ENCODE peak calls at places on chromosome 1, in nine cellular contexts. One of them, this sample, is unnamed.

GRCh38 chr1:156618853-156619581 is at the start of gene HAPLN2:
- DNase-seq in fibroblast of lung: no peak
- DNase-seq in OCI-LY7: peak; percentile 45
- DNase-seq in stimulated activated CD4-positive, alpha-beta T cell treated with anti-CD3 and anti-CD28 coated beads, Interleukin-4, amount 100 ng/mL, for 48 hours: no peak
- DNase-seq in COR-L47: peak; percentile 38
- DNase-seq in foreskin fibroblast: peak; percentile 32
- DNase-seq in Right ventricle myocardium superior: no peak
- DNase-seq in AG08396: no peak
- DNase-seq in GM23338: peak; percentile 82
- DNase-seq in this sample: no peak

GRCh38 chr1:155979525-155980343 is 1.4 kb upstream of the ARHGEF2 start:
- DNase-seq in COR-L47: no peak
- DNase-seq in stimulated activated CD4-positive, alpha-beta T cell treated with anti-CD3 and anti-CD28 coated beads, Interleukin-4, amount 100 ng/mL, for 48 hours: no peak
- DNase-seq in GM23338: no peak
- DNase-seq in fibroblast of lung: no peak
- DNase-seq in OCI-LY7: peak; percentile 81
- DNase-seq in foreskin fibroblast: peak; percentile 69
- DNase-seq in AG08396: peak; percentile 23
- DNase-seq in Right ventricle myocardium superior: peak; percentile 65
- DNase-seq in this sample: peak; percentile 76

GRCh38 chr1:100115524-100115923 is 17.2 kb downstream of the SASS6 start:
- DNase-seq in AG08396: no peak
- DNase-seq in GM23338: no peak
- DNase-seq in stimulated activated CD4-positive, alpha-beta T cell treated with anti-CD3 and anti-CD28 coated beads, Interleukin-4, amount 100 ng/mL, for 48 hours: no peak
- DNase-seq in Right ventricle myocardium superior: no peak
- DNase-seq in fibroblast of lung: no peak
- DNase-seq in OCI-LY7: no peak
- DNase-seq in foreskin fibroblast: no peak
- DNase-seq in COR-L47: no peak
- DNase-seq in this sample: no peak

GRCh38 chr1:240138867-240139266 is 47.2 kb downstream of the FMN2 start:
- DNase-seq in AG08396: no peak
- DNase-seq in OCI-LY7: no peak
- DNase-seq in COR-L47: no peak
- DNase-seq in fibroblast of lung: no peak
- DNase-seq in stimulated activated CD4-positive, alpha-beta T cell treated with anti-CD3 and anti-CD28 coated beads, Interleukin-4, amount 100 ng/mL, for 48 hours: no peak
- DNase-seq in GM23338: peak; percentile 59
- DNase-seq in Right ventricle myocardium superior: no peak
- DNase-seq in foreskin fibroblast: no peak
- DNase-seq in this sample: no peak

GRCh38 chr1:245606157-245606725 is 451.5 kb downstream of the KIF26B start:
- DNase-seq in OCI-LY7: no peak
- DNase-seq in COR-L47: no peak
- DNase-seq in foreskin fibroblast: no peak
- DNase-seq in AG08396: no peak
- DNase-seq in stimulated activated CD4-positive, alpha-beta T cell treated with anti-CD3 and anti-CD28 coated beads, Interleukin-4, amount 100 ng/mL, for 48 hours: no peak
- DNase-seq in GM23338: no peak
- DNase-seq in Right ventricle myocardium superior: no peak
- DNase-seq in fibroblast of lung: no peak
- DNase-seq in this sample: no peak

GRCh38 chr1:112110031-112110430 is 120.6 kb upstream of the KCND3 start:
- DNase-seq in GM23338: no peak
- DNase-seq in stimulated activated CD4-positive, alpha-beta T cell treated with anti-CD3 and anti-CD28 coated beads, Interleukin-4, amount 100 ng/mL, for 48 hours: no peak
- DNase-seq in foreskin fibroblast: no peak
- DNase-seq in Right ventricle myocardium superior: no peak
- DNase-seq in COR-L47: no peak
- DNase-seq in OCI-LY7: no peak
- DNase-seq in AG08396: no peak
- DNase-seq in fibroblast of lung: no peak
- DNase-seq in this sample: no peak

GRCh38 chr1:112140743-112141142 is 151.3 kb upstream of the KCND3 start:
- DNase-seq in stimulated activated CD4-positive, alpha-beta T cell treated with anti-CD3 and anti-CD28 coated beads, Interleukin-4, amount 100 ng/mL, for 48 hours: no peak
- DNase-seq in fibroblast of lung: no peak
- DNase-seq in AG08396: no peak
- DNase-seq in OCI-LY7: no peak
- DNase-seq in GM23338: no peak
- DNase-seq in Right ventricle myocardium superior: no peak
- DNase-seq in COR-L47: no peak
- DNase-seq in foreskin fibroblast: no peak
- DNase-seq in this sample: no peak

GRCh38 chr1:39970274-39970673 is 15.3 kb downstream of the MFSD2A start:
- DNase-seq in fibroblast of lung: no peak
- DNase-seq in GM23338: no peak
- DNase-seq in foreskin fibroblast: no peak
- DNase-seq in COR-L47: no peak
- DNase-seq in Right ventricle myocardium superior: no peak
- DNase-seq in AG08396: no peak
- DNase-seq in OCI-LY7: no peak
- DNase-seq in stimulated activated CD4-positive, alpha-beta T cell treated with anti-CD3 and anti-CD28 coated beads, Interleukin-4, amount 100 ng/mL, for 48 hours: no peak
- DNase-seq in this sample: no peak

GRCh38 chr1:185821612-185822385 is 87.6 kb downstream of the HMCN1 start:
- DNase-seq in OCI-LY7: no peak
- DNase-seq in AG08396: no peak
- DNase-seq in fibroblast of lung: no peak
- DNase-seq in stimulated activated CD4-positive, alpha-beta T cell treated with anti-CD3 and anti-CD28 coated beads, Interleukin-4, amount 100 ng/mL, for 48 hours: no peak
- DNase-seq in foreskin fibroblast: peak; percentile 19
- DNase-seq in COR-L47: peak; percentile 9
- DNase-seq in GM23338: no peak
- DNase-seq in Right ventricle myocardium superior: no peak
- DNase-seq in this sample: no peak

GRCh38 chr1:211831558-211832323 is 1.2 kb upstream of the LPGAT1 start:
- DNase-seq in GM23338: no peak
- DNase-seq in stimulated activated CD4-positive, alpha-beta T cell treated with anti-CD3 and anti-CD28 coated beads, Interleukin-4, amount 100 ng/mL, for 48 hours: no peak
- DNase-seq in Right ventricle myocardium superior: no peak
- DNase-seq in OCI-LY7: peak; percentile 59
- DNase-seq in AG08396: no peak
- DNase-seq in fibroblast of lung: no peak
- DNase-seq in foreskin fibroblast: no peak
- DNase-seq in COR-L47: peak; percentile 48
- DNase-seq in this sample: no peak

GRCh38 chr1:114379358-114379757 is 131.6 kb downstream of the TRIM33 start:
- DNase-seq in fibroblast of lung: no peak
- DNase-seq in OCI-LY7: no peak
- DNase-seq in Right ventricle myocardium superior: no peak
- DNase-seq in stimulated activated CD4-positive, alpha-beta T cell treated with anti-CD3 and anti-CD28 coated beads, Interleukin-4, amount 100 ng/mL, for 48 hours: no peak
- DNase-seq in GM23338: no peak
- DNase-seq in COR-L47: no peak
- DNase-seq in AG08396: no peak
- DNase-seq in foreskin fibroblast: no peak
- DNase-seq in this sample: no peak

GRCh38 chr1:205387845-205388244 is 31.1 kb upstream of the KLHDC8A start:
- DNase-seq in fibroblast of lung: no peak
- DNase-seq in stimulated activated CD4-positive, alpha-beta T cell treated with anti-CD3 and anti-CD28 coated beads, Interleukin-4, amount 100 ng/mL, for 48 hours: no peak
- DNase-seq in AG08396: no peak
- DNase-seq in COR-L47: no peak
- DNase-seq in foreskin fibroblast: no peak
- DNase-seq in OCI-LY7: no peak
- DNase-seq in Right ventricle myocardium superior: no peak
- DNase-seq in GM23338: no peak
- DNase-seq in this sample: no peak